ENCODE peak calls at places on chromosomes 7 and 10, in five cellular contexts. N is EL; L is HS-5; X is activated CD4-positive, alpha-beta memory T cell treated with anti-CD3 and anti-CD28 coated beads for 36 hours; O is NCI-H1417. K is an unnamed sample.

GRCh38 chr7:85186521-85187241 is at the start of gene SEMA3D:
- DNase-seq in O (peak), N (peak), X (peak), L (no peak), K (peak)

GRCh38 chr10:49798275-49798674 is 36.2 kb upstream of the OGDHL start:
- DNase-seq in N (no peak), X (no peak), L (no peak), O (no peak), K (no peak)

GRCh38 chr10:13722747-13723657 is 136.2 kb downstream of the PRPF18 start:
- DNase-seq in O (no peak), N (no peak), X (no peak), L (no peak), K (no peak)

GRCh38 chr7:117296066-117296465 is 26.8 kb downstream of the WNT2 start:
- DNase-seq in O (no peak), L (no peak), X (no peak), N (no peak), K (no peak)

GRCh38 chr10:29958440-29958839 is 100.9 kb downstream of the JCAD start:
- DNase-seq in X (no peak), L (no peak), O (no peak), N (no peak), K (no peak)

GRCh38 chr7:151375530-151376217 is 34.1 kb downstream of the NUB1 start:
- DNase-seq in O (no peak), N (no peak), X (no peak), L (no peak), K (no peak)

GRCh38 chr10:97570789-97571536 is 1.6 kb upstream of the ANKRD2 start:
- DNase-seq in L (no peak), N (no peak), O (no peak), X (no peak), K (no peak)

GRCh38 chr10:107971973-107972372 is 807.5 kb upstream of the SORCS1 start:
- DNase-seq in O (no peak), L (peak), X (no peak), N (peak), K (no peak)

GRCh38 chr7:116557066-116557585 is 32.3 kb downstream of the CAV1 start:
- DNase-seq in L (no peak), O (no peak), N (no peak), X (no peak), K (no peak)

GRCh38 chr10:91307489-91307888 is 87.0 kb downstream of the PCGF5 start:
- DNase-seq in X (no peak), O (no peak), N (no peak), L (no peak), K (no peak)

GRCh38 chr7:126394406-126394805 is 858.3 kb downstream of the GRM8 start:
- DNase-seq in O (no peak), L (no peak), X (no peak), N (no peak), K (no peak)

GRCh38 chr10:87640043-87640442 is 19.6 kb upstream of the PAPSS2 start:
- DNase-seq in L (no peak), X (no peak), O (no peak), N (no peak), K (no peak)

GRCh38 chr10:101879456-101880189 is 36.0 kb upstream of the KCNIP2 start:
- DNase-seq in X (no peak), N (peak), O (no peak), L (peak), K (peak)

GRCh38 chr10:106857728-106858127 is 306.8 kb downstream of the SORCS1 start:
- DNase-seq in N (no peak), O (no peak), X (no peak), L (no peak), K (no peak)

GRCh38 chr7:158814637-158815036 is 14.7 kb downstream of the ESYT2 start:
- DNase-seq in N (no peak), X (peak), L (no peak), O (peak), K (no peak)

GRCh38 chr10:80659284-80659683 is 121.6 kb downstream of the SH2D4B start:
- DNase-seq in X (no peak), L (no peak), N (no peak), O (no peak), K (no peak)

GRCh38 chr7:69839782-69840181 is 241.5 kb downstream of the AUTS2 start:
- DNase-seq in X (no peak), N (no peak), L (no peak), O (no peak), K (no peak)

GRCh38 chr7:134089446-134089845 is 37.7 kb upstream of the LRGUK start:
- DNase-seq in O (peak), N (no peak), X (no peak), L (no peak), K (no peak)

GRCh38 chr7:24884401-24884800 is 95.6 kb downstream of the OSBPL3 start:
- DNase-seq in O (peak), L (no peak), X (no peak), N (no peak), K (no peak)

GRCh38 chr10:44576715-44577191 is 191.9 kb upstream of the CXCL12 start:
- DNase-seq in L (no peak), N (no peak), X (no peak), O (no peak), K (no peak)